ENCODE peak calls at places on chromosomes 16 and 17, in four cellular contexts. G, O, P and A are unnamed samples.

GRCh38 chr17:57400648-57401047 is 144.3 kb downstream of the MSI2 start:
- DNase-seq in G (no peak), O (no peak), P (no peak), A (no peak)

GRCh38 chr17:74453665-74454196 is 12.7 kb upstream of the CD300A start:
- DNase-seq in G (no peak), O (no peak), P (peak; percentile 94), A (no peak)

GRCh38 chr17:82400830-82401229 is 17.3 kb upstream of the HEXD start:
- DNase-seq in G (peak; percentile 47), O (no peak), P (no peak), A (no peak)

GRCh38 chr16:86227801-86228200 is 282.5 kb upstream of the FOXF1 start:
- DNase-seq in G (no peak), O (no peak), P (no peak), A (no peak)

GRCh38 chr17:4594406-4595349 is 10.3 kb downstream of the SMTNL2 start:
- DNase-seq in G (no peak), O (no peak), P (no peak), A (no peak)

GRCh38 chr16:84511821-84512220 is 7.4 kb upstream of the MEAK7 start:
- DNase-seq in G (no peak), O (no peak), P (no peak), A (no peak)

GRCh38 chr17:37176683-37177082 is 199.1 kb upstream of the C17orf78 start:
- DNase-seq in G (no peak), O (no peak), P (no peak), A (no peak)

GRCh38 chr16:57798267-57798810 is 4.0 kb downstream of the KIFC3 start:
- DNase-seq in G (no peak), O (no peak), P (no peak), A (no peak)

GRCh38 chr16:73057369-73058210 is 9.7 kb upstream of the ZFHX3 start:
- DNase-seq in G (peak; percentile 48), O (no peak), P (peak; percentile 61), A (no peak)

GRCh38 chr16:12341966-12342365 is 365.4 kb downstream of the SNX29 start:
- DNase-seq in G (no peak), O (no peak), P (no peak), A (no peak)

GRCh38 chr17:9499041-9499440 is 76.6 kb downstream of the STX8 start:
- DNase-seq in G (no peak), O (no peak), P (no peak), A (no peak)

GRCh38 chr16:83803811-83804210 is 4.0 kb upstream of the HSBP1 start:
- DNase-seq in G (no peak), O (no peak), P (no peak), A (no peak)

GRCh38 chr16:50862818-50863672 is 121.2 kb downstream of the CYLD start:
- DNase-seq in G (no peak), O (no peak), P (no peak), A (peak; percentile 34)

GRCh38 chr16:16096161-16096857 is 127.0 kb downstream of the ABCC6 start:
- DNase-seq in G (peak; percentile 22), O (no peak), P (peak; percentile 63), A (no peak)

GRCh38 chr17:62906881-62907280 is 59.2 kb upstream of the TANC2 start:
- DNase-seq in G (no peak), O (no peak), P (no peak), A (peak; percentile 18)

GRCh38 chr16:87435399-87436224 is 43.5 kb downstream of the MAP1LC3B start:
- DNase-seq in G (no peak), O (no peak), P (no peak), A (no peak)

DNA sequence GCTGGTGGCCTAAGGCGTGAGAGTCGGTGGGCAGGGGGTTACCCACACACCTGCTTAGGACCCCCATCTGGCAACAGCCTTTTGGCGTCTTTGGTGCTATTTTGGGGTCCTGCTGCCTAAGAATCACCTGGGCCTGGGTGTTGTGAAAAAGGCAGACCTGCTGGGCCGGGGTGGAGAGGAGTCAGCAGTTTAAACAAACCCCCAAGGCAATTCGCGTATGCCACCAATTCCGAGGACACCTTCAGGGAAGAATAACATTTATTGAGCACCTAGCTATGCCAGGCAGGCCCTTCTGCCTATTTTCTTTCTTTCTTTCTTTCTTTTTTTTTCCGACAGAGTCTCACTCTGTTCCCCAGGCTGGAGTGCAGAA is 53.9 kb upstream of the TOB1 start:
- DNase-seq in G (no peak), O (no peak), P (no peak), A (no peak)
- H3K4me1 ChIP-seq in G (peaks cover 87% of the 10 kb centered on the region), O (peaks cover 38% of the 10 kb centered on the region), P (peaks cover 11% of the 10 kb centered on the region), A (no peaks in the 10 kb centered on the region)

DNA sequence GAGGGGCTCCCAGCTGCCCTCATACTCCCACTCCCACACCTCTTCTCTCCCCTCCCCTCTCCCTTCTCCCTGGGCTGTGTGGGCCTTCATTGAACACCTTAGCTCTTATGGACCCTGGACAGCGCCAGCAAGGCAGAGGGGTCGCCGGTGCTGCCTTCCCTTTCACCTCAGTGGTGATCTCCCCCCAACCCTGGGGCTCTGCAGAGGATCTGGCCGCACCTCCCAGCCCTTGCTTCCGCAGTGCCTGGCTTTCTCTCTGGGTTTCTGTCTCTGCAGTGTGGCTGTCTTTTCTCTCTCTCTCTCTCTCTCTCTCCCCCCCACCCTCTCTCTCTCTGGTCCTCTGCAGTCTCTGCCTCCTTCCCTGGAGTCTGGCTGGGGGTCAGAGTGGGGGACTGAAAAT is 1.2 kb downstream of the SEZ6L2 start:
- DNase-seq in G (no peak), O (no peak), P (no peak), A (no peak)
- H3K27ac ChIP-seq in G (no peak overlapping the region), O (no peak overlapping the region), P (no peak overlapping the region), A (no peak overlapping the region)

GRCh38 chr16:29825145-29826044 is 5.1 kb downstream of the MVP start:
- DNase-seq in G (peak; percentile 67), O (no peak), P (peak; percentile 79), A (peak; percentile 81)
- H3K4me1 ChIP-seq in G (peaks cover 86% of the 10 kb centered on the region), O (peaks cover 57% of the 10 kb centered on the region), P (peaks cover 29% of the 10 kb centered on the region), A (no peaks in the 10 kb centered on the region)

GRCh38 chr17:73300392-73300791 is 11.4 kb downstream of the CDC42EP4 start:
- DNase-seq in G (no peak), O (no peak), P (no peak), A (no peak)
- H3K27ac ChIP-seq in G (peak overlapping the region; percentile 59), O (no peak overlapping the region), P (no peak overlapping the region), A (peak overlapping the region; percentile 39)

DNA sequence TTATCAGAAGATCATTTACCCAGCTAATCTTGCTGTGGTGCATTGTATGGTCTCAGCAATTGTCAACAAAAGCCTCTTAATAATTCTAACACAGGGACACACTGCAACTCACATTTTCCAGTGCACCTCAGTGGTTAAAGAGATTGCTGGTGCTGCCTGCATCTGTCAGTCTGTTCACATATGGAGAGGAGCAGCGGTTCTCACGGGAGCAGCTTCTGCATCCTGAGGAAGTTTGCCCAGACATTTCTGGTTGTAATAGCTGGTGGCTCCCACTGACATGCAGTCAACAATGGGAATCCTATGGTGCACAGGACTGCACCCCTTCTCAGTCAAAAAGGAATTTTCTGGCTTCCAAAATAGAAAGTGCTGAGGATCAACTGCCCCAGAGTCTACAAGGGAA is 7.8 kb downstream of the GGA2 start:
- DNase-seq in G (no peak), O (no peak), P (no peak), A (no peak)
- H3K4me1 ChIP-seq in G (peaks cover 93% of the 10 kb centered on the region), O (peaks cover 82% of the 10 kb centered on the region), P (peaks cover 55% of the 10 kb centered on the region), A (peaks cover 73% of the 10 kb centered on the region)

GRCh38 chr16:8848939-8849391 is 19.8 kb downstream of the CARHSP1 start:
- DNase-seq in G (no peak), O (no peak), P (no peak), A (no peak)
- H3K27ac ChIP-seq in G (peak overlapping the region; percentile 77), O (peak overlapping the region; percentile 79), P (no peak overlapping the region), A (no peak overlapping the region)